ENCODE peak calls at places on chromosomes 11 and 22, in seven cellular contexts. E is left ventricle myocardium inferior, K is type B pancreatic cell, F is AG09319, R is cardiac muscle cell, O is AG09309, L is Calu3. P is an unnamed sample.

GRCh38 chr11:13140028-13140870 is 131.1 kb downstream of the RASSF10 start:
- DNase-seq in E (no peak), K (no peak), F (no peak), R (peak), O (no peak), L (peak), P (no peak)

GRCh38 chr22:23365524-23365923 is 185.2 kb downstream of the BCR start:
- DNase-seq in E (no peak), K (peak), F (no peak), R (no peak), O (no peak), L (no peak), P (no peak)

GRCh38 chr11:12808519-12808918 is 134.3 kb downstream of the TEAD1 start:
- DNase-seq in E (no peak), K (no peak), F (no peak), R (no peak), O (no peak), L (no peak), P (no peak)

GRCh38 chr22:35921777-35922176 is 106.8 kb downstream of the RBFOX2 start:
- DNase-seq in E (no peak), K (no peak), F (peak), R (peak), O (peak), L (peak), P (no peak)

GRCh38 chr11:12202911-12203310 is 92.5 kb downstream of the MICAL2 start:
- DNase-seq in E (no peak), K (no peak), F (no peak), R (no peak), O (no peak), L (no peak), P (no peak)

GRCh38 chr22:44455151-44455962 is 42.7 kb downstream of the RTL6 start:
- DNase-seq in E (no peak), K (no peak), F (no peak), R (no peak), O (no peak), L (no peak), P (no peak)

GRCh38 chr22:48453751-48454485 is 1373.8 kb downstream of the BRD1 start:
- DNase-seq in E (no peak), K (no peak), F (no peak), R (no peak), O (no peak), L (no peak), P (no peak)

GRCh38 chr11:67372993-67373915 is at the start of gene CLCF1:
- DNase-seq in E (peak), K (no peak), F (peak), R (peak), O (no peak), L (peak), P (no peak)

GRCh38 chr11:118434553-118435232 is 1.6 kb upstream of the KMT2A start:
- DNase-seq in E (peak), K (peak), F (no peak), R (peak), O (no peak), L (peak), P (no peak)

GRCh38 chr11:34104680-34105078 is 750 bp upstream of the NAT10 start:
- DNase-seq in E (no peak), K (no peak), F (no peak), R (no peak), O (no peak), L (no peak), P (no peak)

GRCh38 chr11:111586305-111586915 is 15.8 kb upstream of the SIK2 start:
- DNase-seq in E (no peak), K (no peak), F (no peak), R (peak), O (no peak), L (peak), P (no peak)

GRCh38 chr11:128021304-128022006 is 565.9 kb downstream of the ETS1 start:
- DNase-seq in E (no peak), K (no peak), F (no peak), R (peak), O (no peak), L (no peak), P (no peak)

GRCh38 chr22:22769434-22770279 is 118.0 kb upstream of the IGLL5 start:
- DNase-seq in E (no peak), K (peak), F (no peak), R (no peak), O (no peak), L (no peak), P (no peak)

GRCh38 chr22:36171941-36172340 is 11.4 kb upstream of the APOL3 start:
- DNase-seq in E (no peak), K (no peak), F (no peak), R (no peak), O (no peak), L (no peak), P (no peak)

GRCh38 chr11:70445091-70445490 is 46.8 kb downstream of the CTTN start:
- DNase-seq in E (no peak), K (no peak), F (no peak), R (no peak), O (no peak), L (no peak), P (no peak)

GRCh38 chr22:49976439-49977175 is 16.0 kb downstream of the PIM3 start:
- DNase-seq in E (no peak), K (no peak), F (no peak), R (no peak), O (no peak), L (no peak), P (peak)

GRCh38 chr11:44300881-44301855 is 8.8 kb downstream of the ALX4 start:
- DNase-seq in E (no peak), K (no peak), F (no peak), R (no peak), O (peak), L (no peak), P (no peak)

GRCh38 chr22:32918741-32919140 is 117.2 kb downstream of the TIMP3 start:
- DNase-seq in E (no peak), K (no peak), F (no peak), R (no peak), O (no peak), L (no peak), P (no peak)

GRCh38 chr22:29511126-29511854 is 31.3 kb downstream of the NEFH start:
- DNase-seq in E (no peak), K (no peak), F (no peak), R (no peak), O (no peak), L (no peak), P (peak)

GRCh38 chr11:36002796-36003195 is 58.9 kb downstream of the LDLRAD3 start:
- DNase-seq in E (no peak), K (no peak), F (no peak), R (no peak), O (no peak), L (no peak), P (no peak)

GRCh38 chr11:10803676-10804075 is 5.0 kb downstream of the EIF4G2 start:
- DNase-seq in E (no peak), K (no peak), F (no peak), R (no peak), O (no peak), L (no peak), P (no peak)

GRCh38 chr11:20589796-20590195 is 9.6 kb upstream of the SLC6A5 start:
- DNase-seq in E (no peak), K (no peak), F (no peak), R (no peak), O (no peak), L (no peak), P (no peak)

GRCh38 chr11:44861829-44862545 is 88.7 kb downstream of the TP53I11 start:
- DNase-seq in E (peak), K (no peak), F (peak), R (peak), O (peak), L (peak), P (no peak)

GRCh38 chr11:64472593-64473455 is 113.9 kb downstream of the RPS6KA4 start:
- DNase-seq in E (no peak), K (no peak), F (no peak), R (no peak), O (no peak), L (no peak), P (no peak)

GRCh38 chr11:14655435-14655834 is 11.8 kb downstream of the PDE3B start:
- DNase-seq in E (no peak), K (no peak), F (no peak), R (no peak), O (no peak), L (no peak), P (no peak)

GRCh38 chr11:12161603-12162350 is 51.4 kb downstream of the MICAL2 start:
- DNase-seq in E (no peak), K (no peak), F (no peak), R (no peak), O (no peak), L (no peak), P (no peak)

GRCh38 chr11:70420008-70420464 is 21.7 kb downstream of the CTTN start:
- DNase-seq in E (no peak), K (no peak), F (no peak), R (no peak), O (no peak), L (no peak), P (no peak)

GRCh38 chr11:77130763-77131513 is 2.9 kb downstream of the MYO7A start:
- DNase-seq in E (peak), K (no peak), F (peak), R (peak), O (no peak), L (no peak), P (no peak)

GRCh38 chr22:49198705-49199084 is 629.0 kb downstream of the BRD1 start:
- DNase-seq in E (no peak), K (peak), F (no peak), R (no peak), O (no peak), L (no peak), P (peak)

GRCh38 chr22:39388261-39389011 is 11.1 kb upstream of the TAB1 start:
- DNase-seq in E (peak), K (peak), F (peak), R (peak), O (no peak), L (peak), P (no peak)

GRCh38 chr11:33059331-33060007 is 20.1 kb downstream of the TCP11L1 start:
- DNase-seq in E (no peak), K (no peak), F (no peak), R (no peak), O (no peak), L (no peak), P (no peak)

GRCh38 chr11:110251837-110252236 is 44.6 kb downstream of the RDX start:
- DNase-seq in E (no peak), K (no peak), F (peak), R (no peak), O (peak), L (peak), P (no peak)

GRCh38 chr22:27554106-27554814 is 247.3 kb downstream of the MN1 start:
- DNase-seq in E (no peak), K (no peak), F (peak), R (no peak), O (no peak), L (no peak), P (no peak)

GRCh38 chr22:32794449-32795213 is 6.9 kb upstream of the TIMP3 start:
- DNase-seq in E (no peak), K (no peak), F (no peak), R (no peak), O (no peak), L (no peak), P (no peak)

DNA sequence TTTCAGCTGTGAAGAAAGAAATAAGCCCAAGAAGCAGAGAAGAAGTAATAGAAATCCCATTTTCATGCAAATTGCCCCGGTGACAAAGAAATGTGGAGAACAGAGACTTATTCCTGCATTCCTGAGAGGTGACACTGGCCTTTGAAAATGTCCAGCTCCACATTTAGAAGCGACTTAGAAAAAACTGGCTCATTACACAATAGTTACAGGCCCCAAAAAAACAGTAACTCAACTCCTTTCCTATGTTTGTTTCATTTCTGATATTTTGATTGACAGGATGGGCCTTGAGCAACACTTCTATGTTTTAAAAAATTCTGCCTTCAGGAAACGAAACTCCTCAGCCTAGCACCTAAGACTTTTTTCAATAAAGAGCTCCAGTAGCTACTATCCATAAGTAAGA is 726.9 kb upstream of the TENM4 start:
- DNase-seq in E (no peak), K (no peak), F (no peak), R (no peak), O (no peak), L (no peak), P (no peak)
- TF ChIP-seq CTCF in E (no peak), K (no peak), F (no peak), R (no peak), O (no peak), L (no peak), P (no peak)

DNA sequence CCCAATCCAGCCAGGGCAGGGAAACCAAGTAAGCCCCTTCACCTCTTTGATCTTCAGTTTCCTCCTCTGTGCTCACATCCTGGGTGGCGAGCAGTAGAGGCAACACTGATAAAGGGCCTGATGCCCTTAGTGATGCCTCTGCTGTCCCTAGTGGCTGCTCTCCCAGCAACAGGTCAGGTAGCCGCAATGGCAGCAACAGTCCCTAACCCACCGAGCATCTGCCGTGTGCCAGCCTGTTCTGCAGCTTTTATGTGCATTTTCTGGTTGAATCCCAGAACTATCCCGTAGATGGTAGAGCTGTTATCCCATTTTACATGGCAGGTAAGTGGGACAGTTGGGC is 5.2 kb downstream of the SCYL1 start:
- DNase-seq in E (no peak), K (no peak), F (no peak), R (no peak), O (no peak), L (no peak), P (no peak)
- TF ChIP-seq CTCF in E (no peak), K (peak), F (no peak), R (peak), O (peak), L (no peak), P (peak)

DNA sequence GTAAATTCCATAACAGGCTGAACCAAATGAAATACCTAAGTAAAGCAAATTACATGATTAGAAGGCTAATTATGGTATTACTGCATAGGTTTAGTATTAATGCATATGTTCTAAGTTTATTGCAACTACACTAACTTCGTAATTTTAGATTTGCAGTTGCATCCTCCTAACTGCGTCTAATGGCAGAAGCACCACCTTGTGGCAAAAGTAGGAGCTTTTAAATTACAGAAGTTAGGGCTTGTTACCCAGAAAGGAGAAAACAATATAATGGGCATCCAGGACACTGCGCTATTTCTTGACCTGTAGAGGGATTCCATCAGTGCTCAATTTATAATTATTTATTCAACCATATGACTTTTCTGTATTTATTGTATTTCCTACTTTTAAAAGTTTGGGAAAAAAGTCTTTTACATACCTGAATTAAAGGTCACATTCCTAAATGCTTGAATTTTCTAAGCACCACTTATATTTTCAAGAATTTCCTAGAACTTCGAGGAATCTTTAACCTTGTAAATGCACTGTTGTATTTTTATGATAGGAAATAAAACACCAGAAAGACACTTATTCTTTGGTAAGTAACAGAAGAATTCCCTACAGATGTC is 16.3 kb upstream of the GPR83 start:
- DNase-seq in E (no peak), K (no peak), F (peak), R (peak), O (peak), L (no peak), P (no peak)
- TF ChIP-seq CTCF in E (peak), K (peak), F (peak), R (peak), O (peak), L (no peak), P (peak)

GRCh38 chr11:132405728-132406127 is 1035.3 kb downstream of the NTM start:
- DNase-seq in E (no peak), K (no peak), F (no peak), R (no peak), O (no peak), L (no peak), P (no peak)

GRCh38 chr11:132396318-132396717 is 1025.9 kb downstream of the NTM start:
- DNase-seq in E (no peak), K (no peak), F (no peak), R (no peak), O (no peak), L (no peak), P (no peak)

DNA sequence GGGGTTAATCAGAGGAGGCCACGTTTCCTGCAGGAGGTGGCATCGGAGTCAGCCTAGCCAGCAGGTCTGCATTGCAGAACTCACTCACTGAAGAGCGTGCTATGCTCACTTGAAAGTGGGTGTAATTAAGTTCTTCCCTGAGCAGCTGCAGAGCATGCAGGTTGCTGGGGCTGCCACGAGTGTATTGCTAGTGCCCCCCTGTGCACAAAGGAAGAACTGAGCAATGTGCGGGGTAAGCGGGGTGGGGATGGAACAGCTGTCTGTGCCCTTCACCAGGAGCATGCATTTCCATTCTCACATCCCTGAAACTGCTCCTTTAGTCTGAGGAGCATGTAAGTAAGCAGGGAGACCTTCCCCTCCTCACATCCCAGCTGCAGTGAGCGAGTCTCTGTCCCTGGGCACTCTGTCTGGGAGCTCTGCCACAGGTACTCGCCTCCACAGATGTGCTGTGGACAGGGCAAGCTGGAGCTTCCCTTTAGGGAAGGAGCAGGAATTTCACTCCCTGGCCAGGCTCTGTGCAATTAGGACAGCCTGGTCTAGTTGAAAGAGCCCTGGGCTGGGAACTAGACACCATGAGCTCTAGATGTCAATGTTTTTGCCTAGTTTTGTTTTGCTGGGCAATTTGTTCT is 1031.8 kb downstream of the NTM start:
- DNase-seq in E (peak), K (no peak), F (peak), R (peak), O (peak), L (no peak), P (no peak)
- TF ChIP-seq CTCF in E (peak), K (peak), F (peak), R (peak), O (peak), L (no peak), P (peak)

GRCh38 chr22:46056169-46057041 is 79.4 kb upstream of the WNT7B start:
- DNase-seq in E (peak), K (no peak), F (no peak), R (no peak), O (no peak), L (no peak), P (peak)

GRCh38 chr22:46057206-46057605 is 80.2 kb upstream of the WNT7B start:
- DNase-seq in E (peak), K (no peak), F (no peak), R (no peak), O (no peak), L (no peak), P (no peak)

GRCh38 chr22:46054878-46055158 is 77.9 kb upstream of the WNT7B start:
- DNase-seq in E (peak), K (no peak), F (no peak), R (no peak), O (no peak), L (no peak), P (no peak)

GRCh38 chr22:46055176-46055850 is 78.4 kb upstream of the WNT7B start:
- DNase-seq in E (peak), K (no peak), F (no peak), R (no peak), O (no peak), L (no peak), P (peak)

GRCh38 chr22:46055851-46056168 is 78.8 kb upstream of the WNT7B start:
- DNase-seq in E (no peak), K (no peak), F (no peak), R (no peak), O (no peak), L (no peak), P (no peak)
- TF ChIP-seq CTCF in E (no peak), K (no peak), F (no peak), R (no peak), O (peak), L (no peak), P (no peak)

GRCh38 chr11:88656315-88656714 is 318.8 kb upstream of the CTSC start:
- DNase-seq in E (no peak), K (no peak), F (no peak), R (no peak), O (no peak), L (no peak), P (no peak)
- TF ChIP-seq CTCF in E (no peak), K (no peak), F (no peak), R (no peak), O (no peak), L (no peak), P (no peak)

DNA sequence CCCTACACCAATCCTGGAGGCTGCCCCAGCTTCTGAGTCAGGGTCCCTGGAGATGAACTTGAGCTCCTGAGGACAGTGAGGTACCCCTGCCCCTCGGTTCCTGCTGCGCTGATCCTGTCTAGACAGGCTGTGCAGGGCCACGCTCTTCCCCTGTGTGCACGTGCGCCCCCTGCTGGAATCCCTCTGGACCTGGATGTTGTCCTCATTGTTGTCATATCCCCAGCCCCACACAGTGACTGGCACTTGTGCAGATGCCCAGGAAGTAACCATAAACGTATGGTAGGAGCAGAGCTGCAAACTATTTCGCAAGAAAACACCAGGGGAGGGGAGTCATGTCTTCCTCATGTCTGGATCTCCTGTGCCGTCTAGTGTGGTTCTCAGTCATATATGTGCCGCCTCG is 114.7 kb downstream of the CRYBB2 start:
- DNase-seq in E (peak), K (no peak), F (no peak), R (peak), O (no peak), L (peak), P (no peak)
- TF ChIP-seq CTCF in E (peak), K (peak), F (peak), R (peak), O (peak), L (peak), P (peak)

DNA sequence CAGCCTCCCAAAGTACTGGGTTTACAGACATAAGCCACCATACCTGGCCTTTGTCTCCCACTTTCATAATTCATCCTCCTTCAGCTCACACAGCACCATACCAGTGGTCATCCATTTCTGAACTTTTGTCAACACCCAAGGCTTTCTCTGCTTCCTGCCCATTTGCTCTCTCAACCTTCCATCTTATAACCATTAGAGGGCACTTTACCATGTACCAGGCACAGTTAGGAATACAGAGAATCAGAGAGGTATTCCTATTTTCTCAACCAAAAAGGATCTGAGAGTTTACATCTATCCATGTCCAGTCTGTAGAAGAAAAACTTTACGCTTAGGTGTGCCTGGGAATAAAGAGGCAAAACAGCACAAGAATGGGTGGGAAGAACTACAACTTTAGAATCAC is 397.6 kb downstream of the BUD13 start:
- DNase-seq in E (no peak), K (no peak), F (no peak), R (no peak), O (no peak), L (no peak), P (no peak)
- TF ChIP-seq CTCF in E (no peak), K (no peak), F (no peak), R (no peak), O (no peak), L (no peak), P (no peak)

P was measured in chondrocyte.